ENCODE peak calls at places on chromosomes 5 and 9, in seven cellular contexts. G is neuronal stem cell, N is IMR-90, E is Peyer's patch, X is cardiac muscle cell, R is GM23248, H is H9. Y is an unnamed sample.

GRCh38 chr5:71932649-71933338 is 174.5 kb upstream of the MAP1B start:
- DNase-seq in G (peak), N (peak), E (no peak), X (peak), R (peak), H (peak), Y (peak)

GRCh38 chr9:72478993-72479392 is 42.4 kb upstream of the TMC1 start:
- DNase-seq in G (no peak), N (peak), E (no peak), X (no peak), R (peak), H (no peak), Y (no peak)

GRCh38 chr5:14250778-14251711 is 107.9 kb downstream of the TRIO start:
- DNase-seq in G (no peak), N (no peak), E (no peak), X (no peak), R (no peak), H (no peak), Y (no peak)

GRCh38 chr9:15755660-15756059 is 202.8 kb downstream of the CCDC171 start:
- DNase-seq in G (no peak), N (peak), E (no peak), X (no peak), R (no peak), H (no peak), Y (no peak)

GRCh38 chr5:127934791-127935256 is 148.7 kb upstream of the SLC12A2 start:
- DNase-seq in G (peak), N (peak), E (no peak), X (no peak), R (peak), H (peak), Y (no peak)

GRCh38 chr5:138334867-138335447 is 3.1 kb upstream of the FAM53C start:
- DNase-seq in G (no peak), N (peak), E (no peak), X (no peak), R (peak), H (no peak), Y (no peak)

GRCh38 chr9:133716564-133717112 is 21.5 kb downstream of the SARDH start:
- DNase-seq in G (no peak), N (no peak), E (no peak), X (no peak), R (no peak), H (peak), Y (peak)

GRCh38 chr5:3994635-3995034 is 399.0 kb downstream of the IRX1 start:
- DNase-seq in G (no peak), N (no peak), E (no peak), X (no peak), R (no peak), H (no peak), Y (no peak)

GRCh38 chr9:126502417-126503332 is 111.1 kb upstream of the LMX1B start:
- DNase-seq in G (no peak), N (no peak), E (no peak), X (no peak), R (no peak), H (peak), Y (no peak)

GRCh38 chr5:88677943-88678779 is 204.8 kb downstream of the MEF2C start:
- DNase-seq in G (no peak), N (no peak), E (no peak), X (no peak), R (no peak), H (peak), Y (no peak)

GRCh38 chr9:10649076-10649475 is 36.3 kb upstream of the PTPRD start:
- DNase-seq in G (no peak), N (no peak), E (no peak), X (no peak), R (no peak), H (no peak), Y (no peak)

GRCh38 chr5:62043289-62044274 is 262.4 kb upstream of the KIF2A start:
- DNase-seq in G (peak), N (no peak), E (no peak), X (no peak), R (no peak), H (peak), Y (no peak)

GRCh38 chr5:170278611-170279500 is 18.7 kb downstream of the LCP2 start:
- DNase-seq in G (no peak), N (no peak), E (peak), X (no peak), R (no peak), H (peak), Y (no peak)
- H3K27ac ChIP-seq in G (no peak), N (no peak), E (peak), X (no peak), R (no peak), H (no peak), Y (no peak)

GRCh38 chr5:163789870-163790269 is 284.5 kb downstream of the MAT2B start:
- DNase-seq in G (no peak), N (peak), E (no peak), X (no peak), R (peak), H (no peak), Y (no peak)
- H3K27ac ChIP-seq in G (no peak), N (no peak), E (no peak), X (no peak), R (no peak), H (no peak), Y (no peak)

GRCh38 chr5:57179262-57179960 is 5.6 kb downstream of the GPBP1 start:
- DNase-seq in G (no peak), N (no peak), E (no peak), X (no peak), R (peak), H (no peak), Y (no peak)
- H3K27ac ChIP-seq in G (no peak), N (no peak), E (peak), X (peak), R (peak), H (no peak), Y (peak)

DNA sequence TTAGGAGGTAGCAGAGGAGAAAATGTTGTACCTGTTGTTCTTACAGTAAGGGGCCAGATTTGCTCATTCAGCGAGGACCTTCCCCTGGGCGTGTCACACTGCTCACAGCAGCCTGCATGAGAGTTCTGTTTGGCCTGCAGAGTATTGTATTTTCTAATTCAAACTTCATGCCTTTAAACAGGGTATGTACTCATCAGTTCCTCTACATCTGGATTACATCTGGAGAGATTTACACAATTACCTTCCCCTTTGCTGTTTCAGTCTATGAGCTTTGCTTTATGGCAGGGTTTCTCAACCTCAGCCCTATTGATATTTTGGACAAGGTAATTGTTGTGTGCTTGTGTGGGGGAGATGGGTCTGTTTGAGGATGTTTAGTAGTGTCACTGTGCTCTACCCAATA is 170.9 kb upstream of the STK32A start:
- DNase-seq in G (no peak), N (no peak), E (no peak), X (no peak), R (no peak), H (no peak), Y (no peak)
- H3K27ac ChIP-seq in G (no peak), N (no peak), E (no peak), X (no peak), R (no peak), H (no peak), Y (no peak)

GRCh38 chr5:67179695-67180302 is 16.8 kb downstream of the CD180 start:
- DNase-seq in G (no peak), N (no peak), E (no peak), X (no peak), R (no peak), H (no peak), Y (no peak)

GRCh38 chr5:67181648-67182218 is 14.9 kb downstream of the CD180 start:
- DNase-seq in G (no peak), N (no peak), E (no peak), X (no peak), R (no peak), H (peak), Y (no peak)

GRCh38 chr5:67182406-67182805 is 14.2 kb downstream of the CD180 start:
- DNase-seq in G (no peak), N (peak), E (no peak), X (peak), R (peak), H (peak), Y (peak)

GRCh38 chr5:67187318-67187717 is 9.3 kb downstream of the CD180 start:
- DNase-seq in G (no peak), N (no peak), E (peak), X (no peak), R (no peak), H (no peak), Y (no peak)

DNA sequence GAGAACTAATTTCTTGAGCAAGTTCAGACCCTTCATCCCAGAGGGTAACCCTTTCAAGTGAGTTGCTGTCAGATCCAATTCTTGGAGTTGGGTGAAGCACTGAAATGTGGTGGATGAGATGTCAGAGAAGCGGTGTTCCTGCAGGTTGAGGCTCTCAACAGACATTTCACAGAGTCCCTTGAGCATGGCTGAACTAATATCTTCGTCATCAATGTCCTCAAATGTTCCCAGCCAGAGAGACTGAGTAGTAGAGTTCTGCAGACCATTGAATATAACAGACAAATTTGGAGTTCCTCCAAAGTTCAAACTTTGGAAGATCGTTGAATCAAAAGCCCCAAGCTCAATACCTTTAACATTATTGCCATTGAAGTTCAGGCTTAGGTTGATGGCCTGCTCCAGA is 12.7 kb downstream of the CD180 start:
- DNase-seq in G (no peak), N (no peak), E (no peak), X (no peak), R (no peak), H (no peak), Y (no peak)
- H3K27ac ChIP-seq in G (no peak), N (no peak), E (no peak), X (no peak), R (no peak), H (no peak), Y (no peak)

GRCh38 chr9:124860582-124861341 is 995 bp downstream of the RPL35 start:
- DNase-seq in G (no peak), N (no peak), E (no peak), X (no peak), R (peak), H (no peak), Y (no peak)

GRCh38 chr9:124859803-124860581 is 1.8 kb downstream of the RPL35 start:
- DNase-seq in G (no peak), N (no peak), E (no peak), X (no peak), R (no peak), H (no peak), Y (no peak)

GRCh38 chr9:124855944-124856773 is 2.9 kb downstream of the WDR38 start:
- DNase-seq in G (no peak), N (no peak), E (no peak), X (peak), R (peak), H (peak), Y (no peak)

GRCh38 chr9:124857533-124858162 is 4.1 kb downstream of the RPL35 start:
- DNase-seq in G (no peak), N (no peak), E (no peak), X (no peak), R (no peak), H (no peak), Y (peak)

DNA sequence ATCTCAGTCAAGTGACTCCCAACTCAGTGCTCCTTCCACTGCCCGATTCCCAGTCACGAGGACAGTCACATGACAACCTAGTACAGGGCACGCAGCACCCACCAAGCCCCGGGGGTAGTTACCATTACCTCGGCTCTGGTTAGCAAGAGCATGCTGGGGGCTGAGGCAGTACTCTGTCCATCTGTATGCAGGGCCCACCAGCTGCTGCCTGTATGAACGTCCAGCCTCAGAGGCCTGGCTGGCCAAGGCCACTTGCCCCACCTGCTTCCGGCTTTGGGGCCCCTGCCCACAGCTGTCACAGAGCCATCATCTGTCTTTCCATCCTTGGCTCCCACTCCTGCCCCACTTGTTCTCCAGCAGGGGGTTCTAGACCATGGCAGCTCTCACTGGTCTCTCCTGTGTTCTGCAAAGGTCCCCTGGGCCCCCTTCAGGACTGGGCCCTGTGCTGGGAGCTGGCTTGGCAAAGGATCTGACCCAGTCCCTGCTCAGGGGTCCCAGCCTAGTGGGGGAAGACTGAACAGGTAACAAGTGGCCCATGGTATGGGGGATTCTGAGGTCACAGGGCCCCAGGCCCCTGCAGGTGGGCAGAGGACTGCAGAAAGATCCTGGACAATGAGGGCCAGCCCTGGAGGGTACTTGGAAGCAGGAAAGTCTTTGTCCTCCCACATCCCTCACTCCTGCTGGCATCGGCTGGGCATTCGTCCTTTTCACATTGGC is 3.3 kb downstream of the RPL35 start:
- DNase-seq in G (no peak), N (no peak), E (no peak), X (no peak), R (no peak), H (no peak), Y (no peak)
- H3K27ac ChIP-seq in G (no peak), N (no peak), E (no peak), X (peak), R (no peak), H (no peak), Y (no peak)

DNA sequence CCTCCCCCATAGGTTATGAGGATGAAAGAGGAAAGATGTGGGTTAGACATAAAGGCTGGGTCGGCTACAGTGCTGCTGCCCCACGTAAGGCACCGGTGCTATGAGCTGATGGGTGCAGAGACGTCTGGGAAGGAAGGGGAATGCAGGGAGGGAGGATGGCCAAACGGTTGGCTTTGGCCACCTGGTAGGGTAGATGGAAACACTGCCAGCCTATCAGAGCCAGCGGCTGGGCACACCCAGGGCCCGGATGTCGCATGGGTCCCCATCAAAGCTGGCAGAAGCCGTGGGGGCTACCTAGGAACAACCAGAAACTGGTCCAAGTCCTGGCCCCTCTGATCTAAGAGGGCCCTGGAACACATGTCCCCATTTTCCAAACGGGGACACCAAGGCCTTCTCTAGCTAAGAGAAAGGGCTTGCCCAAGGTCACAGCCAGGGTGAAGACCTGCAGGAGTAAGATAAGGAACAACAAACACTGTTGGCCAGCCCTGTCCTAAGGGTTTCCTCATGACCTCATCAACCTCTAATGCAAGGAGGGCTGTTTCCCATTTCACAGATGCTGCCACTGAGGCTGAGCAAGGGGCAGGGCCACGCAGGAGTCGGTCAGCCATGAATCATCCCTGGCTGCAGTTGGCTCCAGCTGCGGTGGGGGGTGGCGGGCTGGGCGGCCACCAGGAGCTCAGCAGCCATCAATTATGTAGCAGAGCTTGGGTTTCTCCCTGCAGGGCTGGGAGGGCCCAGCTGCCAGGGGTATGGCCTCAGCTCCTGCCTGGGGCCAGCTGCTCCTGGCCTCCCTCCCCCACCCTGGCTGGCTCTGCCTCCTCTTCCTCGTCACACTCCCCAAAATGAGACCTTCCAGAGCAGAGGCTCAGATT is 4.9 kb downstream of the SH3GLB2 start:
- DNase-seq in G (no peak), N (peak), E (no peak), X (no peak), R (peak), H (no peak), Y (peak)
- H3K27ac ChIP-seq in G (no peak), N (peak), E (no peak), X (peak), R (peak), H (no peak), Y (no peak)

Y was measured in right cardiac atrium.